ENCODE peak calls at places on chromosomes 13 and 19, in four cellular contexts. H is fibroblast of the conjunctiva, C is nephron progenitor cell, D is psoas muscle. L is an unnamed sample.

GRCh38 chr19:4114181-4114580 is 9.7 kb downstream of the MAP2K2 start:
- DNase-seq in H (no peak), C (no peak), D (no peak), L (no peak)

GRCh38 chr19:12790628-12791344 is 500 bp upstream of the JUNB start:
- DNase-seq in H (no peak), C (no peak), D (no peak), L (no peak)

GRCh38 chr19:35476149-35476548 is 14.1 kb downstream of the KRTDAP start:
- DNase-seq in H (no peak), C (no peak), D (no peak), L (no peak)

GRCh38 chr13:106691861-106692260 is 123.9 kb upstream of the ARGLU1 start:
- DNase-seq in H (no peak), C (no peak), D (no peak), L (no peak)

GRCh38 chr13:44219808-44220544 is 153.6 kb upstream of the SERP2 start:
- DNase-seq in H (no peak), C (no peak), D (no peak), L (no peak)

GRCh38 chr13:39311619-39312018 is 273.4 kb downstream of the NHLRC3 start:
- DNase-seq in H (no peak), C (no peak), D (no peak), L (peak; percentile 13)

GRCh38 chr13:93534181-93534700 is 307.6 kb downstream of the GPC6 start:
- DNase-seq in H (no peak), C (no peak), D (no peak), L (no peak)

GRCh38 chr13:40983269-40983668 is 35.8 kb downstream of the ELF1 start:
- DNase-seq in H (no peak), C (no peak), D (no peak), L (no peak)

GRCh38 chr13:31982540-31982939 is 49.0 kb upstream of the FRY start:
- DNase-seq in H (peak; percentile 46), C (no peak), D (peak; percentile 62), L (peak; percentile 98)

GRCh38 chr19:3593156-3593555 is 7.9 kb downstream of the GIPC3 start:
- DNase-seq in H (no peak), C (no peak), D (no peak), L (no peak)

GRCh38 chr13:82654851-82655517 is 1227.3 kb downstream of the SLITRK1 start:
- DNase-seq in H (peak; percentile 55), C (no peak), D (peak; percentile 86), L (no peak)

GRCh38 chr19:40687525-40688016 is 2.9 kb downstream of the NUMBL start:
- DNase-seq in H (peak; percentile 47), C (no peak), D (peak; percentile 92), L (peak; percentile 52)

GRCh38 chr13:52851153-52851962 is 2.9 kb upstream of the PCDH8 start:
- DNase-seq in H (no peak), C (peak; percentile 56), D (no peak), L (no peak)

GRCh38 chr19:54461201-54462071 is 2.1 kb downstream of the LENG9 start:
- DNase-seq in H (no peak), C (no peak), D (peak; percentile 57), L (no peak)

GRCh38 chr13:100022798-100023197 is 41.2 kb downstream of the ZIC2 start:
- DNase-seq in H (no peak), C (no peak), D (no peak), L (no peak)

GRCh38 chr13:29748097-29748496 is 102.3 kb downstream of the UBL3 start:
- DNase-seq in H (no peak), C (no peak), D (no peak), L (no peak)

GRCh38 chr19:2477732-2478191 is 1.8 kb downstream of the GADD45B start:
- DNase-seq in H (no peak), C (no peak), D (peak; percentile 59), L (no peak)

GRCh38 chr13:36332986-36333385 is 13.2 kb downstream of the SPART start:
- DNase-seq in H (no peak), C (no peak), D (no peak), L (no peak)

GRCh38 chr13:37319041-37319443 is 213.6 kb upstream of the CSNK1A1L start:
- DNase-seq in H (no peak), C (no peak), D (no peak), L (no peak)

GRCh38 chr13:113777311-113778260 is 18.6 kb downstream of the TMEM255B start:
- DNase-seq in H (no peak), C (peak; percentile 87), D (peak; percentile 43), L (no peak)

GRCh38 chr19:2500861-2501260 is 24.9 kb downstream of the GADD45B start:
- DNase-seq in H (no peak), C (no peak), D (peak; percentile 62), L (no peak)

GRCh38 chr19:16590876-16591802 is 18.9 kb upstream of the SLC35E1 start:
- DNase-seq in H (no peak), C (no peak), D (no peak), L (no peak)

GRCh38 chr13:46089213-46089612 is 15.6 kb downstream of the CPB2 start:
- DNase-seq in H (no peak), C (no peak), D (no peak), L (no peak)

GRCh38 chr19:12872941-12873890 is 8.0 kb downstream of the DNASE2 start:
- DNase-seq in H (peak; percentile 22), C (peak; percentile 41), D (peak; percentile 72), L (no peak)

GRCh38 chr19:6458695-6459355 is 767 bp downstream of the SLC25A23 start:
- DNase-seq in H (no peak), C (no peak), D (no peak), L (no peak)

GRCh38 chr19:39155114-39155700 is 29.6 kb downstream of the PAK4 start:
- DNase-seq in H (no peak), C (no peak), D (no peak), L (no peak)

GRCh38 chr19:50720921-50721291 is 1.3 kb upstream of the SHANK1 start:
- DNase-seq in H (no peak), C (peak; percentile 27), D (no peak), L (no peak)